ENCODE peak calls at places on chromosomes 7 and 10, in six cellular contexts. U is A549, I is transverse colon, J is SK-N-SH, N is H1, A is HepG2. D is an unnamed sample.

GRCh38 chr7:155788616-155789000 is 23.7 kb downstream of the SHH start:
- DNase-seq in U (no peak), I (no peak), J (peak; percentile 50), N (no peak), A (no peak), D (no peak)

GRCh38 chr10:73414230-73414981 is 548 bp upstream of the ANXA7 start:
- DNase-seq in U (no peak), I (peak; percentile 48), J (no peak), N (no peak), A (no peak), D (no peak)

GRCh38 chr10:78301481-78301880 is 267.8 kb downstream of the RPS24 start:
- DNase-seq in U (no peak), I (no peak), J (no peak), N (peak; percentile 29), A (no peak), D (no peak)

GRCh38 chr10:36534471-36535002 is 590.9 kb upstream of the ANKRD30A start:
- DNase-seq in U (peak; percentile 40), I (no peak), J (no peak), N (no peak), A (no peak), D (no peak)

GRCh38 chr10:69241575-69241974 is 21.4 kb downstream of the HKDC1 start:
- DNase-seq in U (no peak), I (no peak), J (no peak), N (no peak), A (no peak), D (peak; percentile 15)

GRCh38 chr7:92613720-92614119 is 23.5 kb upstream of the FAM133B start:
- DNase-seq in U (no peak), I (no peak), J (no peak), N (no peak), A (no peak), D (no peak)

GRCh38 chr10:79562135-79562756 is 2.0 kb upstream of the SFTPA2 start:
- DNase-seq in U (peak; percentile 68), I (peak; percentile 71), J (peak; percentile 72), N (peak; percentile 84), A (peak; percentile 36), D (peak; percentile 40)

GRCh38 chr7:116953727-116954442 is 584 bp downstream of the ST7 start:
- DNase-seq in U (peak; percentile 70), I (peak; percentile 61), J (peak; percentile 92), N (peak; percentile 74), A (peak; percentile 84), D (peak; percentile 23)

GRCh38 chr10:2232479-2232878 is 495.2 kb upstream of the ADARB2 start:
- DNase-seq in U (no peak), I (no peak), J (no peak), N (no peak), A (no peak), D (no peak)

GRCh38 chr7:8125680-8126444 is 136.1 kb downstream of the ICA1 start:
- DNase-seq in U (no peak), I (peak; percentile 42), J (no peak), N (no peak), A (no peak), D (no peak)

GRCh38 chr10:120415709-120416330 is 41.2 kb upstream of the PLPP4 start:
- DNase-seq in U (no peak), I (no peak), J (no peak), N (no peak), A (no peak), D (no peak)

GRCh38 chr7:123797673-123798526 is 47.1 kb upstream of the HYAL4 start:
- DNase-seq in U (peak; percentile 54), I (no peak), J (peak; percentile 40), N (no peak), A (peak; percentile 86), D (no peak)

GRCh38 chr10:95374597-95375209 is 83.9 kb upstream of the PDLIM1 start:
- DNase-seq in U (peak; percentile 84), I (peak; percentile 82), J (peak; percentile 73), N (peak; percentile 85), A (peak; percentile 79), D (peak; percentile 68)

GRCh38 chr10:84291389-84291788 is 37.0 kb upstream of the CCSER2 start:
- DNase-seq in U (no peak), I (no peak), J (no peak), N (no peak), A (peak; percentile 22), D (no peak)

GRCh38 chr7:40805361-40805760 is 670.6 kb downstream of the SUGCT start:
- DNase-seq in U (no peak), I (no peak), J (no peak), N (no peak), A (no peak), D (no peak)

GRCh38 chr7:29063231-29063630 is 83.1 kb downstream of the CPVL start:
- DNase-seq in U (no peak), I (no peak), J (no peak), N (no peak), A (no peak), D (no peak)

GRCh38 chr10:77974396-77975074 is 48.0 kb upstream of the DLG5 start:
- DNase-seq in U (peak; percentile 71), I (peak; percentile 20), J (peak; percentile 33), N (peak; percentile 66), A (peak; percentile 52), D (no peak)

GRCh38 chr10:84525120-84525806 is 196.9 kb downstream of the CCSER2 start:
- DNase-seq in U (no peak), I (no peak), J (no peak), N (no peak), A (peak; percentile 60), D (no peak)

GRCh38 chr10:43644252-43644651 is 4.4 kb downstream of the ZNF32 start:
- DNase-seq in U (peak; percentile 61), I (no peak), J (no peak), N (no peak), A (no peak), D (no peak)

GRCh38 chr7:120743128-120743527 is 114.8 kb downstream of the TSPAN12 start:
- DNase-seq in U (peak; percentile 45), I (no peak), J (no peak), N (no peak), A (no peak), D (no peak)

GRCh38 chr7:151818674-151819519 is 58.0 kb downstream of the PRKAG2 start:
- DNase-seq in U (no peak), I (no peak), J (no peak), N (no peak), A (no peak), D (no peak)

GRCh38 chr7:35362341-35362740 is 108.4 kb upstream of the TBX20 start:
- DNase-seq in U (no peak), I (no peak), J (no peak), N (no peak), A (no peak), D (no peak)

GRCh38 chr7:157432957-157433576 is 96.3 kb downstream of the DNAJB6 start:
- DNase-seq in U (peak; percentile 47), I (peak; percentile 35), J (peak; percentile 88), N (peak; percentile 77), A (no peak), D (no peak)

GRCh38 chr10:79241990-79242619 is 105.2 kb upstream of the PPIF start:
- DNase-seq in U (no peak), I (peak; percentile 64), J (peak; percentile 83), N (peak; percentile 69), A (no peak), D (no peak)

GRCh38 chr7:70072220-70072619 is 473.9 kb downstream of the AUTS2 start:
- DNase-seq in U (no peak), I (no peak), J (no peak), N (no peak), A (no peak), D (no peak)
- TF ChIP-seq EP300 in U (no peak), I (no peak), J (no peak), N (no peak), A (no peak), D (no peak)

DNA sequence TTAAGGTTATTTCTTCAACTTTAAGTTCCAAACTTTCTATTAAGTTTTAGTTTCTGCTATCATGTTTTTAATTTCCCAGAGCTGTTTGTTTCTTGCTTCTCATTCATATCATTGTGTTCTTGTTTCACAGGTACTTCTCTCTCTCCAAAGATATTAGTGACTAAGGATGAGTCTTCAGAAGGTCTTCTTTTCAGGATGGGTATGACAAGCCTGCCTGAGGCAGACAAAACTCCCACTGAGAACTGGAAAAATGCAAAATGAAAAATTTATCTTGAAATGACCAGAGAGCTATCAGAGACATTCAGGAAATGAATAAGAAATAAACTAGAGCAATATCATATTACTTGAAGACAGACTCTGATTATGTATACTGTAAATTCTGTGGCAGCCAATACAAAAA is 110.8 kb upstream of the EGFR start:
- DNase-seq in U (no peak), I (no peak), J (no peak), N (no peak), A (no peak), D (no peak)
- H3K4me1 ChIP-seq in U (peaks cover 16% of the 10 kb centered on the region), I (no peaks in the 10 kb centered on the region), J (peaks cover 4% of the 10 kb centered on the region), N (no peaks in the 10 kb centered on the region), A (no peaks in the 10 kb centered on the region), D (no peaks in the 10 kb centered on the region)

GRCh38 chr10:66680886-66681285 is 244.9 kb upstream of the LRRTM3 start:
- DNase-seq in U (no peak), I (no peak), J (no peak), N (no peak), A (peak; percentile 0), D (no peak)

DNA sequence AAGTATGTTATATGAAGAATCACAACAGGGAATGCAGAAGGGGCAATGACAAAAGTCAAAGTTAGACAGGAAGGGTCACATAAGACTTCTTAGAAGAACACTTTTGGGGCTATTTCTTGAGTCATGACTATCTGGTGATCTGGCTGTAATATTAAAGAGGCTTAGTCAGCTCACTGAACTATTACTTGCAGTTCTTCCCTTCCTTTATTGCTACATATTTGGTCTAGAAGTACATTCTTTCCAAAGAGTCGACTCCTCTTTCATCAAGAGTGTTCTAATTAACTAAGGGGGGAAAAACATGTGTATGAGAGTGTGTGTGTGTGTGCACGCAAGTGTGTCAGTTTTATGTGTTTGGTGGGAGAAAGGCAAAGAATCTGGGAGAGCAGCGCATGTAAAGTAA is 247.3 kb upstream of the LRRTM3 start:
- DNase-seq in U (no peak), I (no peak), J (no peak), N (no peak), A (no peak), D (no peak)
- TF ChIP-seq EP300 in U (no peak), I (no peak), J (no peak), N (no peak), A (no peak), D (no peak)

DNA sequence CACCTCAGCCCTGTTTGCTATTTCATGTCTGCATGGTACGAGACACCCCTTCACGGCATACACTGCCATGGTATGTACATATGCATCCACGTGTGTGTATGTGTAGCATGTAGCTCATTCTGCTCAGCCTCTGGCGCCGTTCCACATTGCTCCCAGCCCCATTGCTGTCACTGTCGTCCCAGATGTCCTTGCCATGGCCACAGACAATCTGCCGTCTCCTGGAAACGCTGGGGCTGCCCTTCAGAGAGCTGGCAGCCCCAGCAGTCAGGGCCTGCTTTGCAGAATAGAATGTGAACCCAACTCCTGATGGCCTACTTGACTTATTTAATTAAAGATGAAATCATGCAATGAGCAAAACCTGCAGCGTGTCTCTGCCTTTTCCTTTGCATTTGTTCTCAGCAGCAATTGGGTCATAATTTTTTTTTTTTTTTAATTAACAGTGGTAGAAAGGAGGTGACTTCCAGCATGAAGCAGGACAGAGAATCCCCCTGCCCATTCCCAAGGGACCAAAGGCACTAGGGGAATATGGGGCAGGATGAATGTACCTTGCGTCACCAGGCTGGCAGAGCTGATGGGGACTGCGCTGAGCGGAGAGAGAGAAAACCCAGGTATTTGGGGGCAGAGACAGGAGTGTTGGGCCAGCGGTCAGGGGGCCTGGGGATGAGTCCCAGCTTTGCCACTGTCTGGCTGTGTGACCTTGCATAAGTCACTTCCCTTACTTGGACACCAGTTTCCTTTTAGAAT is 49.2 kb downstream of the CHST3 start:
- DNase-seq in U (no peak), I (no peak), J (peak; percentile 88), N (no peak), A (no peak), D (no peak)
- H3K4me1 ChIP-seq in U (peaks cover 8% of the 10 kb centered on the region), I (peaks cover 28% of the 10 kb centered on the region), J (peaks cover 13% of the 10 kb centered on the region), N (peaks cover 2% of the 10 kb centered on the region), A (peaks cover 69% of the 10 kb centered on the region), D (peaks cover 98% of the 10 kb centered on the region)

GRCh38 chr7:130207642-130208041 is at the start of gene SSMEM1:
- DNase-seq in U (no peak), I (no peak), J (no peak), N (no peak), A (no peak), D (no peak)
- TF ChIP-seq EP300 in U (no peak), I (no peak), J (no peak), N (no peak), A (no peak), D (no peak)

D was measured in tibial nerve.